ENCODE peak calls at places on chromosome 2, in seven cellular contexts. One of them, this sample, is unnamed.

GRCh38 chr2:231611273-231612198 is 18.9 kb downstream of the TEX44 start:
- DNase-seq in GM12891: no peak
- DNase-seq in suprapubic skin: no peak
- DNase-seq in prostate gland: no peak
- DNase-seq in endothelial cell of umbilical vein: peak; percentile 55
- DNase-seq in Panc1: peak; percentile 62
- DNase-seq in spleen: no peak
- DNase-seq in this sample: peak; percentile 65

GRCh38 chr2:15997728-15998280 is 57.5 kb downstream of the MYCN start:
- DNase-seq in GM12891: no peak
- DNase-seq in prostate gland: no peak
- DNase-seq in Panc1: no peak
- DNase-seq in spleen: no peak
- DNase-seq in suprapubic skin: no peak
- DNase-seq in endothelial cell of umbilical vein: no peak
- DNase-seq in this sample: no peak

GRCh38 chr2:53784431-53784830 is 2.3 kb downstream of the ASB3 start:
- DNase-seq in suprapubic skin: no peak
- DNase-seq in GM12891: no peak
- DNase-seq in prostate gland: no peak
- DNase-seq in Panc1: no peak
- DNase-seq in spleen: no peak
- DNase-seq in endothelial cell of umbilical vein: no peak
- DNase-seq in this sample: no peak

GRCh38 chr2:206614825-206615224 is 27.5 kb upstream of the FAM237A start:
- DNase-seq in suprapubic skin: no peak
- DNase-seq in prostate gland: no peak
- DNase-seq in Panc1: no peak
- DNase-seq in endothelial cell of umbilical vein: no peak
- DNase-seq in spleen: no peak
- DNase-seq in GM12891: no peak
- DNase-seq in this sample: no peak

GRCh38 chr2:152638590-152638989 is 78.7 kb downstream of the PRPF40A start:
- DNase-seq in Panc1: no peak
- DNase-seq in endothelial cell of umbilical vein: no peak
- DNase-seq in GM12891: no peak
- DNase-seq in spleen: no peak
- DNase-seq in suprapubic skin: no peak
- DNase-seq in prostate gland: no peak
- DNase-seq in this sample: no peak

GRCh38 chr2:191607101-191607500 is 70.8 kb upstream of the NABP1 start:
- DNase-seq in spleen: no peak
- DNase-seq in prostate gland: no peak
- DNase-seq in GM12891: no peak
- DNase-seq in Panc1: no peak
- DNase-seq in endothelial cell of umbilical vein: no peak
- DNase-seq in suprapubic skin: no peak
- DNase-seq in this sample: no peak

GRCh38 chr2:233807215-233807865 is 29.2 kb downstream of the MROH2A start:
- DNase-seq in suprapubic skin: peak; percentile 34
- DNase-seq in Panc1: no peak
- DNase-seq in prostate gland: no peak
- DNase-seq in spleen: peak; percentile 56
- DNase-seq in endothelial cell of umbilical vein: no peak
- DNase-seq in GM12891: no peak
- DNase-seq in this sample: peak; percentile 17

GRCh38 chr2:237061356-237061755 is 24.3 kb upstream of the COPS8 start:
- DNase-seq in suprapubic skin: no peak
- DNase-seq in prostate gland: peak; percentile 54
- DNase-seq in spleen: no peak
- DNase-seq in GM12891: no peak
- DNase-seq in endothelial cell of umbilical vein: no peak
- DNase-seq in Panc1: no peak
- DNase-seq in this sample: no peak

GRCh38 chr2:191045141-191045540 is 31.2 kb upstream of the STAT1 start:
- DNase-seq in endothelial cell of umbilical vein: no peak
- DNase-seq in GM12891: no peak
- DNase-seq in Panc1: no peak
- DNase-seq in suprapubic skin: no peak
- DNase-seq in prostate gland: no peak
- DNase-seq in spleen: no peak
- DNase-seq in this sample: no peak

GRCh38 chr2:3465844-3466481 is 53.4 kb downstream of the ADI1 start:
- DNase-seq in GM12891: no peak
- DNase-seq in Panc1: no peak
- DNase-seq in suprapubic skin: peak; percentile 44
- DNase-seq in prostate gland: no peak
- DNase-seq in endothelial cell of umbilical vein: no peak
- DNase-seq in spleen: peak; percentile 53
- DNase-seq in this sample: no peak

GRCh38 chr2:181575650-181576025 is 81.3 kb downstream of the CERKL start:
- DNase-seq in prostate gland: no peak
- DNase-seq in spleen: no peak
- DNase-seq in GM12891: no peak
- DNase-seq in Panc1: no peak
- DNase-seq in endothelial cell of umbilical vein: no peak
- DNase-seq in suprapubic skin: no peak
- DNase-seq in this sample: no peak

GRCh38 chr2:30373881-30374302 is 73.2 kb upstream of the LCLAT1 start:
- DNase-seq in endothelial cell of umbilical vein: no peak
- DNase-seq in prostate gland: no peak
- DNase-seq in spleen: no peak
- DNase-seq in suprapubic skin: no peak
- DNase-seq in Panc1: no peak
- DNase-seq in GM12891: no peak
- DNase-seq in this sample: no peak

GRCh38 chr2:241443486-241444223 is 64.7 kb downstream of the STK25 start:
- DNase-seq in Panc1: no peak
- DNase-seq in GM12891: no peak
- DNase-seq in prostate gland: no peak
- DNase-seq in spleen: peak; percentile 87
- DNase-seq in endothelial cell of umbilical vein: no peak
- DNase-seq in suprapubic skin: no peak
- DNase-seq in this sample: peak; percentile 66

GRCh38 chr2:11744631-11745394 is 1.6 kb upstream of the LPIN1 start:
- DNase-seq in GM12891: no peak
- DNase-seq in endothelial cell of umbilical vein: peak; percentile 37
- DNase-seq in Panc1: no peak
- DNase-seq in spleen: peak; percentile 81
- DNase-seq in suprapubic skin: no peak
- DNase-seq in prostate gland: no peak
- DNase-seq in this sample: no peak

GRCh38 chr2:74535440-74535965 is 5.8 kb downstream of the HTRA2 start:
- DNase-seq in spleen: peak; percentile 41
- DNase-seq in prostate gland: no peak
- DNase-seq in endothelial cell of umbilical vein: no peak
- DNase-seq in GM12891: no peak
- DNase-seq in suprapubic skin: no peak
- DNase-seq in Panc1: no peak
- DNase-seq in this sample: no peak

GRCh38 chr2:74531666-74532065 is 1.9 kb downstream of the HTRA2 start:
- DNase-seq in GM12891: no peak
- DNase-seq in Panc1: no peak
- DNase-seq in spleen: peak; percentile 63
- DNase-seq in prostate gland: no peak
- DNase-seq in suprapubic skin: no peak
- DNase-seq in endothelial cell of umbilical vein: no peak
- DNase-seq in this sample: no peak

GRCh38 chr2:74532222-74532621 is 2.5 kb downstream of the HTRA2 start:
- DNase-seq in Panc1: no peak
- DNase-seq in spleen: no peak
- DNase-seq in prostate gland: no peak
- DNase-seq in GM12891: no peak
- DNase-seq in endothelial cell of umbilical vein: peak; percentile 45
- DNase-seq in suprapubic skin: no peak
- DNase-seq in this sample: no peak

GRCh38 chr2:74534411-74534810 is 4.7 kb downstream of the HTRA2 start:
- DNase-seq in endothelial cell of umbilical vein: no peak
- DNase-seq in suprapubic skin: no peak
- DNase-seq in Panc1: no peak
- DNase-seq in GM12891: no peak
- DNase-seq in prostate gland: no peak
- DNase-seq in spleen: peak; percentile 72
- DNase-seq in this sample: no peak

DNA sequence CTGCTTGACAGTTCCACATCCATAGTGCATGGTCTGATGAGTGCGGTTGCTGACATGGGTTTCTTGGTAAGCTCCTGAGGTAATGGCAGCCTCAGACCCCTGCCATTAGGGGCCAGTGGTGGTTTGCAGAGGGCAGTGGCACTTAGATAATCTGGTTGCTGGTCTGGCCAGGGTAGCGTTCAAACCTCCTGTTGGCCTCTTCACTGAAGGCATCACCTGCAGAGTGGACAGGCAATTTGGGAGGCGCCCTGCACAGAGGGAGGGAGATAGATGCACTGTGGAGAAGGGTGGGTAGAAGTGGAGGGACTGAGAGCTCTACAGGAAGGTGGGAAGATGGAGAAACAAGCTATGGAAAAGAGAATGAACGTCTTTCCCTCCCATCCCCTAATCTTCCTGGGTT is 3.7 kb downstream of the HTRA2 start:
- DNase-seq in GM12891: no peak
- DNase-seq in Panc1: no peak
- DNase-seq in prostate gland: no peak
- DNase-seq in spleen: peak; percentile 49
- DNase-seq in suprapubic skin: no peak
- DNase-seq in endothelial cell of umbilical vein: no peak
- DNase-seq in this sample: no peak
- TF ChIP-seq POLR2AphosphoS5 in GM12891: no peak
- TF ChIP-seq POLR2AphosphoS5 in Panc1: no peak
- TF ChIP-seq POLR2AphosphoS5 in prostate gland: no peak
- TF ChIP-seq POLR2AphosphoS5 in spleen: no peak
- TF ChIP-seq POLR2AphosphoS5 in suprapubic skin: no peak
- TF ChIP-seq POLR2AphosphoS5 in endothelial cell of umbilical vein: no peak
- TF ChIP-seq POLR2AphosphoS5 in this sample: no peak

GRCh38 chr2:57598552-57598951 is 448.1 kb upstream of the VRK2 start:
- DNase-seq in endothelial cell of umbilical vein: no peak
- DNase-seq in prostate gland: no peak
- DNase-seq in suprapubic skin: no peak
- DNase-seq in Panc1: no peak
- DNase-seq in GM12891: no peak
- DNase-seq in spleen: no peak
- DNase-seq in this sample: no peak
- TF ChIP-seq POLR2AphosphoS5 in endothelial cell of umbilical vein: no peak
- TF ChIP-seq POLR2AphosphoS5 in prostate gland: no peak
- TF ChIP-seq POLR2AphosphoS5 in suprapubic skin: no peak
- TF ChIP-seq POLR2AphosphoS5 in Panc1: no peak
- TF ChIP-seq POLR2AphosphoS5 in GM12891: no peak
- TF ChIP-seq POLR2AphosphoS5 in spleen: no peak
- TF ChIP-seq POLR2AphosphoS5 in this sample: no peak

GRCh38 chr2:43199492-43200481 is 26.6 kb downstream of the ZFP36L2 start:
- DNase-seq in spleen: no peak
- DNase-seq in Panc1: no peak
- DNase-seq in endothelial cell of umbilical vein: no peak
- DNase-seq in suprapubic skin: no peak
- DNase-seq in GM12891: no peak
- DNase-seq in prostate gland: no peak
- DNase-seq in this sample: peak; percentile 66

GRCh38 chr2:43196773-43197567 is 29.4 kb downstream of the ZFP36L2 start:
- DNase-seq in prostate gland: no peak
- DNase-seq in endothelial cell of umbilical vein: no peak
- DNase-seq in Panc1: no peak
- DNase-seq in spleen: no peak
- DNase-seq in suprapubic skin: no peak
- DNase-seq in GM12891: no peak
- DNase-seq in this sample: no peak

GRCh38 chr2:43193996-43194869 is 32.2 kb downstream of the ZFP36L2 start:
- DNase-seq in prostate gland: no peak
- DNase-seq in endothelial cell of umbilical vein: no peak
- DNase-seq in GM12891: no peak
- DNase-seq in suprapubic skin: no peak
- DNase-seq in Panc1: no peak
- DNase-seq in spleen: no peak
- DNase-seq in this sample: peak; percentile 83

GRCh38 chr2:43198263-43198662 is 28.1 kb downstream of the ZFP36L2 start:
- DNase-seq in endothelial cell of umbilical vein: no peak
- DNase-seq in Panc1: no peak
- DNase-seq in suprapubic skin: no peak
- DNase-seq in GM12891: no peak
- DNase-seq in prostate gland: no peak
- DNase-seq in spleen: no peak
- DNase-seq in this sample: no peak

DNA sequence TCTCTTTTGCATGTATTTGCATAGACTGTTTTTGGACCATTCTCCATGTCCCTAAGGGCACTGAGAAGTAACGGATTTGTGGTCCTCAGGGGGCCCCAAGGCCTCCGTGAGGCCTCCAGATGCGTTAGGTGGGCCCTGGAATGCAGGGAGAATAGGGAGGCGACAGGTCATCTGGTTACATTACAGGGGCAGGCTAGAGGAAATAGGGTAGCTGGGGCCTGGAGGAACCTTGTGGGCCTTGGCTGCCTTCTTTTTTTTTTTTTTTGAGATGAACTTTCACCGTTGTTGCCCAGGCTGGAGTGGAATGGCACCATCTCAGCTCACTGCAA is 28.9 kb downstream of the ZFP36L2 start:
- DNase-seq in GM12891: no peak
- DNase-seq in suprapubic skin: no peak
- DNase-seq in Panc1: no peak
- DNase-seq in prostate gland: no peak
- DNase-seq in spleen: no peak
- DNase-seq in endothelial cell of umbilical vein: no peak
- DNase-seq in this sample: no peak
- TF ChIP-seq POLR2AphosphoS5 in GM12891: no peak
- TF ChIP-seq POLR2AphosphoS5 in suprapubic skin: no peak
- TF ChIP-seq POLR2AphosphoS5 in Panc1: no peak
- TF ChIP-seq POLR2AphosphoS5 in prostate gland: no peak
- TF ChIP-seq POLR2AphosphoS5 in spleen: no peak
- TF ChIP-seq POLR2AphosphoS5 in endothelial cell of umbilical vein: no peak
- TF ChIP-seq POLR2AphosphoS5 in this sample: no peak

DNA sequence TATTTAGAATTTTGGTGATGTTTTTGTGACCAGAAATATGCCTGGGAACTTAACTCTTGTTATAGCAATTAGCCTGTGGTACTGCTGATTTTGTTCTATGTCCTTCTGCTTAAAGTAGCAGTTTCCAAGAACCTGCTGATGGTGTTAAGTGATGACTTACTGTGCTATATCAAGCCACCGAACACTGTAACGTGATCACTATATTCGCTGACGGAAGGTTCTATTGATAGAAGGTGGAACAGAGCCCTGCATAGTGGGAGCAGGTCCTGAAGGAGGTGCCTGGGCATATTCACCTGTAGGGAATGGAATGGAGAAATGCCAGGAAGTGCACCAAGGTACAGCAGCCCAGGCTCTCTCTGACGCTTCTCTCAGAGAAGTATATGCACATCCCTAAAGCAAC is 76.8 kb downstream of the UXS1 start:
- DNase-seq in suprapubic skin: no peak
- DNase-seq in endothelial cell of umbilical vein: no peak
- DNase-seq in GM12891: no peak
- DNase-seq in Panc1: no peak
- DNase-seq in spleen: no peak
- DNase-seq in prostate gland: no peak
- DNase-seq in this sample: no peak
- TF ChIP-seq POLR2AphosphoS5 in suprapubic skin: no peak
- TF ChIP-seq POLR2AphosphoS5 in endothelial cell of umbilical vein: no peak
- TF ChIP-seq POLR2AphosphoS5 in GM12891: no peak
- TF ChIP-seq POLR2AphosphoS5 in Panc1: no peak
- TF ChIP-seq POLR2AphosphoS5 in spleen: no peak
- TF ChIP-seq POLR2AphosphoS5 in prostate gland: no peak
- TF ChIP-seq POLR2AphosphoS5 in this sample: no peak

GRCh38 chr2:101011152-101011551 is 9.1 kb downstream of the RPL31 start:
- DNase-seq in endothelial cell of umbilical vein: no peak
- DNase-seq in GM12891: no peak
- DNase-seq in Panc1: no peak
- DNase-seq in suprapubic skin: no peak
- DNase-seq in prostate gland: no peak
- DNase-seq in spleen: no peak
- DNase-seq in this sample: no peak
- TF ChIP-seq POLR2AphosphoS5 in endothelial cell of umbilical vein: no peak
- TF ChIP-seq POLR2AphosphoS5 in GM12891: no peak
- TF ChIP-seq POLR2AphosphoS5 in Panc1: peak; percentile 38
- TF ChIP-seq POLR2AphosphoS5 in suprapubic skin: no peak
- TF ChIP-seq POLR2AphosphoS5 in prostate gland: no peak
- TF ChIP-seq POLR2AphosphoS5 in spleen: no peak
- TF ChIP-seq POLR2AphosphoS5 in this sample: no peak

This sample was measured in stomach.